ENCODE peak calls at places on chromosomes 13 and 19, in four cellular contexts. One of them, this sample, is unnamed.

GRCh38 chr19:51511353-51511752 is 9.8 kb upstream of the SIGLEC12 start:
- DNase-seq in tibial artery: no peak
- DNase-seq in heart left ventricle: no peak
- DNase-seq in cardiac muscle cell: no peak
- DNase-seq in this sample: no peak

GRCh38 chr13:101529419-101529818 is 76.9 kb downstream of the ITGBL1 start:
- DNase-seq in tibial artery: peak; percentile 81
- DNase-seq in heart left ventricle: no peak
- DNase-seq in cardiac muscle cell: no peak
- DNase-seq in this sample: no peak

GRCh38 chr19:17091758-17092333 is 16.3 kb downstream of the MYO9B start:
- DNase-seq in tibial artery: peak; percentile 60
- DNase-seq in heart left ventricle: peak; percentile 62
- DNase-seq in cardiac muscle cell: no peak
- DNase-seq in this sample: no peak

GRCh38 chr13:112875627-112876026 is 93.4 kb upstream of the MCF2L start:
- DNase-seq in tibial artery: no peak
- DNase-seq in heart left ventricle: no peak
- DNase-seq in cardiac muscle cell: no peak
- DNase-seq in this sample: no peak

GRCh38 chr13:112979406-112979902 is 10.4 kb downstream of the MCF2L start:
- DNase-seq in tibial artery: no peak
- DNase-seq in heart left ventricle: no peak
- DNase-seq in cardiac muscle cell: no peak
- DNase-seq in this sample: no peak

GRCh38 chr19:19032420-19033175 is 719 bp downstream of the SUGP2 start:
- DNase-seq in tibial artery: peak; percentile 93
- DNase-seq in heart left ventricle: peak; percentile 97
- DNase-seq in cardiac muscle cell: peak; percentile 96
- DNase-seq in this sample: peak; percentile 67

GRCh38 chr19:6459356-6460098 is at the start of gene SLC25A23:
- DNase-seq in tibial artery: peak; percentile 42
- DNase-seq in heart left ventricle: peak; percentile 62
- DNase-seq in cardiac muscle cell: peak; percentile 86
- DNase-seq in this sample: peak; percentile 47

GRCh38 chr13:21638319-21639282 is 32.3 kb upstream of the FGF9 start:
- DNase-seq in tibial artery: no peak
- DNase-seq in heart left ventricle: no peak
- DNase-seq in cardiac muscle cell: peak; percentile 37
- DNase-seq in this sample: peak; percentile 47

GRCh38 chr19:2266183-2266993 is 10.2 kb upstream of the JSRP1 start:
- DNase-seq in tibial artery: peak; percentile 90
- DNase-seq in heart left ventricle: peak; percentile 90
- DNase-seq in cardiac muscle cell: no peak
- DNase-seq in this sample: no peak

GRCh38 chr19:7623725-7624603 is 5.4 kb downstream of the XAB2 start:
- DNase-seq in tibial artery: no peak
- DNase-seq in heart left ventricle: no peak
- DNase-seq in cardiac muscle cell: no peak
- DNase-seq in this sample: no peak

GRCh38 chr19:47157455-47158321 is 27.1 kb downstream of the SAE1 start:
- DNase-seq in tibial artery: peak; percentile 39
- DNase-seq in heart left ventricle: peak; percentile 70
- DNase-seq in cardiac muscle cell: peak; percentile 78
- DNase-seq in this sample: peak; percentile 41

GRCh38 chr13:99577934-99578917 is 77.0 kb downstream of the TM9SF2 start:
- DNase-seq in tibial artery: no peak
- DNase-seq in heart left ventricle: no peak
- DNase-seq in cardiac muscle cell: no peak
- DNase-seq in this sample: no peak

GRCh38 chr19:4060621-4061177 is 6.0 kb downstream of the ZBTB7A start:
- DNase-seq in tibial artery: no peak
- DNase-seq in heart left ventricle: no peak
- DNase-seq in cardiac muscle cell: no peak
- DNase-seq in this sample: no peak

GRCh38 chr19:18674616-18675015 is 8.9 kb upstream of the CRTC1 start:
- DNase-seq in tibial artery: no peak
- DNase-seq in heart left ventricle: peak; percentile 57
- DNase-seq in cardiac muscle cell: no peak
- DNase-seq in this sample: no peak

GRCh38 chr13:30718661-30719520 is 16.5 kb upstream of the ALOX5AP start:
- DNase-seq in tibial artery: no peak
- DNase-seq in heart left ventricle: no peak
- DNase-seq in cardiac muscle cell: no peak
- DNase-seq in this sample: no peak

GRCh38 chr19:3673506-3674439 is 26.5 kb downstream of the PIP5K1C start:
- DNase-seq in tibial artery: no peak
- DNase-seq in heart left ventricle: no peak
- DNase-seq in cardiac muscle cell: no peak
- DNase-seq in this sample: no peak

GRCh38 chr19:4354897-4355296 is 11.5 kb downstream of the MPND start:
- DNase-seq in tibial artery: no peak
- DNase-seq in heart left ventricle: no peak
- DNase-seq in cardiac muscle cell: no peak
- DNase-seq in this sample: no peak

GRCh38 chr19:46478356-46478986 is 7.1 kb upstream of the PNMA8A start:
- DNase-seq in tibial artery: no peak
- DNase-seq in heart left ventricle: no peak
- DNase-seq in cardiac muscle cell: no peak
- DNase-seq in this sample: no peak

GRCh38 chr13:85498774-85499173 is 300.4 kb downstream of the SLITRK6 start:
- DNase-seq in tibial artery: no peak
- DNase-seq in heart left ventricle: no peak
- DNase-seq in cardiac muscle cell: no peak
- DNase-seq in this sample: no peak

GRCh38 chr19:55066107-55066709 is 3.3 kb upstream of the RDH13 start:
- DNase-seq in tibial artery: no peak
- DNase-seq in heart left ventricle: no peak
- DNase-seq in cardiac muscle cell: no peak
- DNase-seq in this sample: no peak

GRCh38 chr13:51848674-51849073 is 3.7 kb upstream of the TMEM272 start:
- DNase-seq in tibial artery: no peak
- DNase-seq in heart left ventricle: no peak
- DNase-seq in cardiac muscle cell: no peak
- DNase-seq in this sample: no peak

GRCh38 chr13:89315287-89315686 is 1644.1 kb downstream of the SLITRK5 start:
- DNase-seq in tibial artery: no peak
- DNase-seq in heart left ventricle: no peak
- DNase-seq in cardiac muscle cell: no peak
- DNase-seq in this sample: no peak

GRCh38 chr13:78323040-78323439 is 280.3 kb downstream of the POU4F1 start:
- DNase-seq in tibial artery: no peak
- DNase-seq in heart left ventricle: no peak
- DNase-seq in cardiac muscle cell: no peak
- DNase-seq in this sample: no peak

GRCh38 chr19:2260341-2260751 is 4.1 kb upstream of the JSRP1 start:
- DNase-seq in tibial artery: no peak
- DNase-seq in heart left ventricle: no peak
- DNase-seq in cardiac muscle cell: no peak
- DNase-seq in this sample: no peak

GRCh38 chr13:99043700-99044300 is 65.9 kb upstream of the DOCK9 start:
- DNase-seq in tibial artery: no peak
- DNase-seq in heart left ventricle: no peak
- DNase-seq in cardiac muscle cell: no peak
- DNase-seq in this sample: no peak

GRCh38 chr13:33033361-33033812 is 17.2 kb downstream of the KL start:
- DNase-seq in tibial artery: no peak
- DNase-seq in heart left ventricle: no peak
- DNase-seq in cardiac muscle cell: peak; percentile 13
- DNase-seq in this sample: peak; percentile 45

GRCh38 chr13:98334620-98335205 is 157.6 kb upstream of the RNF113B start:
- DNase-seq in tibial artery: no peak
- DNase-seq in heart left ventricle: no peak
- DNase-seq in cardiac muscle cell: no peak
- DNase-seq in this sample: no peak

GRCh38 chr13:83168575-83168974 is 713.7 kb downstream of the SLITRK1 start:
- DNase-seq in tibial artery: no peak
- DNase-seq in heart left ventricle: no peak
- DNase-seq in cardiac muscle cell: no peak
- DNase-seq in this sample: no peak

GRCh38 chr19:44512326-44513298 is 12.3 kb upstream of the ZNF180 start:
- DNase-seq in tibial artery: no peak
- DNase-seq in heart left ventricle: no peak
- DNase-seq in cardiac muscle cell: peak; percentile 20
- DNase-seq in this sample: no peak

GRCh38 chr19:49442793-49443365 is 1.6 kb upstream of the SLC17A7 start:
- DNase-seq in tibial artery: peak; percentile 96
- DNase-seq in heart left ventricle: peak; percentile 95
- DNase-seq in cardiac muscle cell: peak; percentile 97
- DNase-seq in this sample: no peak

GRCh38 chr13:95626768-95627167 is 17.7 kb downstream of the DZIP1 start:
- DNase-seq in tibial artery: no peak
- DNase-seq in heart left ventricle: no peak
- DNase-seq in cardiac muscle cell: no peak
- DNase-seq in this sample: no peak

GRCh38 chr13:95628488-95628887 is 16.0 kb downstream of the DZIP1 start:
- DNase-seq in tibial artery: no peak
- DNase-seq in heart left ventricle: no peak
- DNase-seq in cardiac muscle cell: no peak
- DNase-seq in this sample: no peak

GRCh38 chr13:95630593-95630992 is 13.9 kb downstream of the DZIP1 start:
- DNase-seq in tibial artery: no peak
- DNase-seq in heart left ventricle: no peak
- DNase-seq in cardiac muscle cell: no peak
- DNase-seq in this sample: no peak

GRCh38 chr13:95627590-95627989 is 16.9 kb downstream of the DZIP1 start:
- DNase-seq in tibial artery: no peak
- DNase-seq in heart left ventricle: no peak
- DNase-seq in cardiac muscle cell: no peak
- DNase-seq in this sample: no peak

DNA sequence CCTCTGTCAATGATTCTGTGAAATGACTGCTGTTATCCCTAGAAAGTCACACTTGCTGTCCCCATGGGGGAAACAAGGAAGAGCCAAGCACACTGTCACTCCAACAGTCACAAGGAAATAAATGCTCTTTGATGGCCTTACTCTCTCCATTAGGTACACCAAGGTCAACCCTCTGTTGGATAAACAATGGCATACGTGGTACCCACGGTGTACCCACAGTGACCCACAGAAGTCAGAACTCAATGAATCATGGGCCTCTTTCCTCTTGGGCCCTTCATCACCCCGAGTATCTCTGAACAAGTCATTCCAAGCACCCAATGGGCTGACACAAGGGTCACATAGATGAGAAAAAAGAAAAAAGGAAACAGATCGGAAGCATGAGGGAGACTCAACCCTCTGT is 15.4 kb downstream of the DZIP1 start:
- DNase-seq in tibial artery: no peak
- DNase-seq in heart left ventricle: no peak
- DNase-seq in cardiac muscle cell: no peak
- DNase-seq in this sample: no peak
- H3K36me3 ChIP-seq in tibial artery: peaks cover 45% of the 10 kb centered on the region
- H3K36me3 ChIP-seq in heart left ventricle: no peaks in the 10 kb centered on the region
- H3K36me3 ChIP-seq in cardiac muscle cell: peaks cover 41% of the 10 kb centered on the region
- H3K36me3 ChIP-seq in this sample: no peaks in the 10 kb centered on the region

GRCh38 chr19:38318595-38319142 is 976 bp upstream of the KCNK6 start:
- DNase-seq in tibial artery: no peak
- DNase-seq in heart left ventricle: peak; percentile 70
- DNase-seq in cardiac muscle cell: no peak
- DNase-seq in this sample: no peak

GRCh38 chr19:38319421-38320258 is at the start of gene KCNK6:
- DNase-seq in tibial artery: peak; percentile 41
- DNase-seq in heart left ventricle: peak; percentile 61
- DNase-seq in cardiac muscle cell: peak; percentile 63
- DNase-seq in this sample: peak; percentile 28

GRCh38 chr19:38317104-38317612 is 1.4 kb upstream of the YIF1B start:
- DNase-seq in tibial artery: no peak
- DNase-seq in heart left ventricle: no peak
- DNase-seq in cardiac muscle cell: no peak
- DNase-seq in this sample: peak; percentile 40

GRCh38 chr19:38315657-38316476 is at the start of gene YIF1B:
- DNase-seq in tibial artery: peak; percentile 98
- DNase-seq in heart left ventricle: peak; percentile 97
- DNase-seq in cardiac muscle cell: peak; percentile 97
- DNase-seq in this sample: peak; percentile 94

GRCh38 chr19:38316477-38317067 is 825 bp upstream of the YIF1B start:
- DNase-seq in tibial artery: no peak
- DNase-seq in heart left ventricle: no peak
- DNase-seq in cardiac muscle cell: no peak
- DNase-seq in this sample: no peak
- H3K4me3 ChIP-seq in tibial artery: peak overlapping the region; percentile 66
- H3K4me3 ChIP-seq in heart left ventricle: peak overlapping the region; percentile 66
- H3K4me3 ChIP-seq in cardiac muscle cell: peak overlapping the region; percentile 26
- H3K4me3 ChIP-seq in this sample: peak overlapping the region; percentile 90

GRCh38 chr19:35006342-35006998 is 6.3 kb downstream of the GRAMD1A start:
- DNase-seq in tibial artery: no peak
- DNase-seq in heart left ventricle: no peak
- DNase-seq in cardiac muscle cell: no peak
- DNase-seq in this sample: no peak

GRCh38 chr19:35004517-35005255 is 4.6 kb downstream of the GRAMD1A start:
- DNase-seq in tibial artery: no peak
- DNase-seq in heart left ventricle: no peak
- DNase-seq in cardiac muscle cell: no peak
- DNase-seq in this sample: no peak

GRCh38 chr19:35002037-35002535 is 2.0 kb downstream of the GRAMD1A start:
- DNase-seq in tibial artery: no peak
- DNase-seq in heart left ventricle: no peak
- DNase-seq in cardiac muscle cell: no peak
- DNase-seq in this sample: no peak

GRCh38 chr19:35006999-35007365 is 6.9 kb downstream of the GRAMD1A start:
- DNase-seq in tibial artery: no peak
- DNase-seq in heart left ventricle: no peak
- DNase-seq in cardiac muscle cell: no peak
- DNase-seq in this sample: no peak

DNA sequence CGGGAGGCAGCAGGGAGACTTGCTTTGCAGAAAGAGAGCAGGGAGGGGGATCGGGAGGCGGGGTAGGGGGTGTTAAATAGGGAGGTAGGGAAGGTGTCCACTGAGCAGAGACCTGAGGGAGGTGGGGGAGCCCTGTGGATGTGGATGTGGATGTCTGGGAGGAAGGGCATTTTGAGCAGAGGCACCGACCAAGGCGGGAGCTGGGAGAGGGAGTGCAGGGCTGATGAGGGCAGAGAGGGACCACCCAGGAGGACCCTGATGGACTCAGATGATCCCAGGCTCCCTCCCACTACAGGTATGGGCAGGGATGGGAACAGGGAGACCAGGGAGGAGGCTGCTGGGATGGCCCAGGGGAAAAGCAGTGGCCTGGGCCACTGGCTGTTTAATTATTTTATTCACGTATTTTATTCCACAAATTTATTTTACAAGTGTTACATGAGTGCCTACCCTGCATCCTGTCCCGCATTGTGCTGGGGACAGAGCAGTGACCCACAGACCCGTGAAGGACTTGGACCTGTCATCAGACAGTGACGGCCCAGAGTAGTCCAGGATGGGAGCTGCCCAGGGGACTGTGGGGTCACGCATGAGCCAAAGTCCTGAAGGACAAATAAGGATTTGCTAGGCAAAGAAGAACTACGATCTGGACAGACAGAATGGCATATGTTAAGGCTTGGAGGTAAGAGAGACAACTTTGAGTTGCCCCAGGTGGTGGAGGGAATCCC is 5.3 kb downstream of the GRAMD1A start:
- DNase-seq in tibial artery: no peak
- DNase-seq in heart left ventricle: no peak
- DNase-seq in cardiac muscle cell: no peak
- DNase-seq in this sample: no peak
- H3K36me3 ChIP-seq in tibial artery: peaks cover 45% of the 10 kb centered on the region
- H3K36me3 ChIP-seq in heart left ventricle: no peaks in the 10 kb centered on the region
- H3K36me3 ChIP-seq in cardiac muscle cell: peaks cover 16% of the 10 kb centered on the region
- H3K36me3 ChIP-seq in this sample: no peaks in the 10 kb centered on the region

GRCh38 chr13:41533266-41533665 is 75.9 kb downstream of the RGCC start:
- DNase-seq in tibial artery: no peak
- DNase-seq in heart left ventricle: no peak
- DNase-seq in cardiac muscle cell: no peak
- DNase-seq in this sample: no peak
- H3K4me3 ChIP-seq in tibial artery: no peak overlapping the region
- H3K4me3 ChIP-seq in heart left ventricle: no peak overlapping the region
- H3K4me3 ChIP-seq in cardiac muscle cell: no peak overlapping the region
- H3K4me3 ChIP-seq in this sample: no peak overlapping the region

This sample was measured in naive thymus-derived CD4-positive, alpha-beta T cell.